ENCODE peak calls at places on chromosome 5, in five cellular contexts. R, X, V, S and O are unnamed samples.

GRCh38 chr5:154896562-154896919 is 38.1 kb downstream of the CNOT8 start:
- DNase-seq in R (no peak), X (no peak), V (no peak), S (no peak), O (no peak)

GRCh38 chr5:179558912-179559279 is 8.5 kb downstream of the RUFY1 start:
- DNase-seq in R (no peak), X (no peak), V (peak; percentile 45), S (peak; percentile 79), O (no peak)

GRCh38 chr5:42374722-42375273 is 48.4 kb upstream of the GHR start:
- DNase-seq in R (no peak), X (no peak), V (no peak), S (no peak), O (no peak)

GRCh38 chr5:4386152-4386551 is 754.0 kb upstream of the ADAMTS16 start:
- DNase-seq in R (no peak), X (no peak), V (no peak), S (no peak), O (no peak)

GRCh38 chr5:146213210-146213838 is 9.9 kb downstream of the RBM27 start:
- DNase-seq in R (no peak), X (peak; percentile 17), V (no peak), S (no peak), O (no peak)

GRCh38 chr5:97422678-97423077 is 239.6 kb upstream of the RIOK2 start:
- DNase-seq in R (no peak), X (no peak), V (no peak), S (no peak), O (no peak)

GRCh38 chr5:111226556-111226955 is 2.4 kb downstream of the CAMK4 start:
- DNase-seq in R (no peak), X (no peak), V (no peak), S (no peak), O (no peak)

GRCh38 chr5:171953860-171954701 is 52.4 kb downstream of the FBXW11 start:
- DNase-seq in R (no peak), X (no peak), V (no peak), S (no peak), O (peak; percentile 30)

GRCh38 chr5:40321514-40321913 is 358.2 kb upstream of the PTGER4 start:
- DNase-seq in R (no peak), X (no peak), V (no peak), S (no peak), O (no peak)

GRCh38 chr5:37615184-37615583 is 224.7 kb downstream of the GDNF start:
- DNase-seq in R (no peak), X (no peak), V (no peak), S (no peak), O (no peak)

GRCh38 chr5:37940931-37941623 is 101.2 kb upstream of the GDNF start:
- DNase-seq in R (no peak), X (no peak), V (peak; percentile 53), S (no peak), O (peak; percentile 79)

GRCh38 chr5:78633710-78634109 is 14.9 kb downstream of the LHFPL2 start:
- DNase-seq in R (no peak), X (no peak), V (no peak), S (no peak), O (no peak)

GRCh38 chr5:94807985-94808384 is 189.5 kb downstream of the SLF1 start:
- DNase-seq in R (no peak), X (no peak), V (no peak), S (no peak), O (no peak)

GRCh38 chr5:14435481-14435880 is 146.1 kb upstream of the OTULINL start:
- DNase-seq in R (no peak), X (no peak), V (no peak), S (no peak), O (no peak)

GRCh38 chr5:132226516-132227234 is 978 bp downstream of the P4HA2 start:
- DNase-seq in R (no peak), X (no peak), V (no peak), S (no peak), O (no peak)

GRCh38 chr5:107783551-107783950 is 112.8 kb upstream of the EFNA5 start:
- DNase-seq in R (no peak), X (no peak), V (no peak), S (no peak), O (no peak)

GRCh38 chr5:160448886-160449285 is 27.2 kb downstream of the PTTG1 start:
- DNase-seq in R (no peak), X (no peak), V (no peak), S (no peak), O (no peak)

GRCh38 chr5:77772729-77773128 is 3.4 kb downstream of the TBCA start:
- DNase-seq in R (no peak), X (no peak), V (no peak), S (no peak), O (no peak)

GRCh38 chr5:410911-411517 is 32.0 kb upstream of the EXOC3 start:
- DNase-seq in R (no peak), X (no peak), V (no peak), S (no peak), O (no peak)

GRCh38 chr5:64873441-64873840 is 104.7 kb downstream of the CWC27 start:
- DNase-seq in R (no peak), X (no peak), V (no peak), S (no peak), O (no peak)

GRCh38 chr5:140294753-140295152 is 8.1 kb downstream of the PFDN1 start:
- DNase-seq in R (no peak), X (no peak), V (no peak), S (no peak), O (no peak)

GRCh38 chr5:96037128-96037527 is 75.5 kb upstream of the ELL2 start:
- DNase-seq in R (no peak), X (no peak), V (no peak), S (no peak), O (no peak)

DNA sequence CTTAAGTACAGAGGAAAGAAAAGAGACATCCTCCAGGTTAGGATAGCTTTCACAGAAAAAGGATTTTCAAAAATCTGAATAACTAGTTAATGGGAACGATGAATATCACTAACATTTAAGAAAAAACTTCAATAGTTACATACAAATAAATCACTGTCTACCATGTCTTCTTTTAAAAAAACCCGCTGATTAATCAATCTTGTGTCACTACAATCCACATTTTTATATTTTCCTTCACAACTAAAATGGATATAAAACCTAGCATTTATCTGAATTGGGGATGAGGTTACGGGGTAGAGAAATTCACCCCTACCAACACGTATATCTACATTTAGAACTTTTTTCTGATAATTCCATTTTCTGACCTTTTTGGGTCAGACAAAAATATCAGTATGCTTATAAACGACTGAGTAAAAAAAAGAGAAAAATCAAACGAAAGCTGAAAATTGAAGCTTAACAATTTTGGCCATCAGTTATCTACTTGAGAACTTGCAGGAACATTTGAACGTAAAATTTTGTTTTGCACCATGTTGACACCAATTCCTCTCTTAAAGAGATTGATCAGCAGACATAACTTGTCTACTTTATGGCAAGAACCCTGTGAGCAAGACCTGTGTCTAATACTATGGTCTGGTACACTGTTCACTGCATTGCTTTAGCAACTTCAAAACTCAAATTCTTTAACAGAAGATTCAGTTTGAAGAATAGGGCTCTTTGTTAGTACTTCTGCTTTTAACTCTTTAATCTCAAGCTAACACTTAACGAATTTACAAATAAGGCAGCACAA is 4.8 kb downstream of the NR3C1 start:
- DNase-seq in R (no peak), X (peak; percentile 37), V (no peak), S (no peak), O (no peak)
- H3K79me2 ChIP-seq in R (peaks cover 22% of the 10 kb centered on the region), X (peaks cover 98% of the 10 kb centered on the region), V (peaks cover 91% of the 10 kb centered on the region), S (no peaks in the 10 kb centered on the region), O (peaks cover 98% of the 10 kb centered on the region)

GRCh38 chr5:112752335-112752734 is 14.7 kb downstream of the APC start:
- DNase-seq in R (no peak), X (no peak), V (no peak), S (no peak), O (no peak)
- H3K79me2 ChIP-seq in R (peaks cover 28% of the 10 kb centered on the region), X (peaks cover 33% of the 10 kb centered on the region), V (no peaks in the 10 kb centered on the region), S (peaks cover 72% of the 10 kb centered on the region), O (peaks cover 4% of the 10 kb centered on the region)

DNA sequence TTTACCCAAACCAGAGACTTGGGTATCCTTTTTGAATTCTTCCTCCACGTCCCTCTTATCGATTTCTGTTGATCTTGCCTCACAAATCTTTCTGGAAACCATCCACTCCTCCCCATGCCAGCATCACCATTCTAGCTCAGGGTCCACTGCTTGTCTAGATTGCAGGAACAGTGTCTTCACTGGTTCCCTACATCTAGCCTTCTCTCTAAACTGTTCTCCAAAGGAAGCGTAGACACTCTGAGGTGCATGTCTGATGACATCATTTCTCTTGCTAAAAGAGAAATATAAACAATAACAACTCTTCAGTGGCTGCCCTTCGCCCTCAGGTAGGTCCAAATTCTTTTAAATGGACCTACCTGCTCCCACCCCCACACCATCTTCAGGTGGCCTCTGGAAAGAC is 200.1 kb downstream of the DCP2 start:
- DNase-seq in R (no peak), X (no peak), V (no peak), S (no peak), O (no peak)
- H3K79me2 ChIP-seq in R (no peaks in the 10 kb centered on the region), X (no peaks in the 10 kb centered on the region), V (no peaks in the 10 kb centered on the region), S (no peaks in the 10 kb centered on the region), O (peaks cover 32% of the 10 kb centered on the region)

GRCh38 chr5:119275146-119275872 is 80.5 kb upstream of the TNFAIP8 start:
- DNase-seq in R (no peak), X (no peak), V (no peak), S (no peak), O (peak; percentile 62)

GRCh38 chr5:119274024-119274766 is 81.6 kb upstream of the TNFAIP8 start:
- DNase-seq in R (no peak), X (peak; percentile 30), V (peak; percentile 70), S (no peak), O (peak; percentile 81)

GRCh38 chr5:119274767-119275130 is 81.1 kb upstream of the TNFAIP8 start:
- DNase-seq in R (no peak), X (peak; percentile 58), V (no peak), S (no peak), O (peak; percentile 64)

GRCh38 chr5:119276976-119277375 is 78.8 kb upstream of the TNFAIP8 start:
- DNase-seq in R (no peak), X (peak; percentile 35), V (no peak), S (no peak), O (no peak)

GRCh38 chr5:119275873-119276214 is 80.0 kb upstream of the TNFAIP8 start:
- DNase-seq in R (no peak), X (peak; percentile 95), V (no peak), S (no peak), O (no peak)
- H3K79me2 ChIP-seq in R (peaks cover 11% of the 10 kb centered on the region), X (peaks cover 72% of the 10 kb centered on the region), V (peaks cover 13% of the 10 kb centered on the region), S (peaks cover 23% of the 10 kb centered on the region), O (peaks cover 6% of the 10 kb centered on the region)

DNA sequence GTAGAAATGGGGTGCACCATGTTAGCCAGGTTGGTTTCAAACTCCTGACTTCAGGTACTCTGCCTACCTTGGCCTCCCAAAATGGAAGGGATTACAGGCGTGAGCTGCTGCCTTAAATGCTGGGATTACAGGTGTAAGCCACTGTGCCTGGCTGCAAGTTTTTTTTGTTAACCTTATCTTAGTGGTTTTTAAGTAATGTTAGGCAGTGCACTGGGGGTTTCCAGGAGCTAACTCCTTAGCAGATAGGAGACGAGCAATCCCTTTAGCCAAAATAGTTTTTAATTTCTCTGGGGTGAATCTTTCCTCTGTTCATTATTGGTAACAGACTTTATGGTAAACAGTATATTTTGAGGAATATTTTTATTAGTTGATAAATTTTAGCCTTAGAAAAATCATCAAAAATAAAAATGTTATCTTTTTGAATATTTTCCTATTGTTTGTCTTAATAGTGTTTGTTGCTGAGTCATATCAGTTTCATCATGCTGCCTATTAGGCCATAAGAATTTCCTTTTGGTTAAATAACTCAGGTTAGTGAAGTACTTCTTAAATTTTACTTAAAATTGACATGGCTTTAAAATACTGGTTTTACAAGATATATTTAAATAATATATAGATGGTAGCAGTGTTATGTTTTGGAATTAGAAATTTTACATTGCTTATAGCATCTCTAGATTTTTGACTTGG is 37.9 kb downstream of the LMNB1 start:
- DNase-seq in R (no peak), X (no peak), V (no peak), S (no peak), O (no peak)
- H3K79me2 ChIP-seq in R (peaks cover 25% of the 10 kb centered on the region), X (peaks cover 77% of the 10 kb centered on the region), V (peaks cover 4% of the 10 kb centered on the region), S (peaks cover 88% of the 10 kb centered on the region), O (no peaks in the 10 kb centered on the region)

GRCh38 chr5:125719681-125720676 is 703.2 kb upstream of the GRAMD2B start:
- DNase-seq in R (no peak), X (no peak), V (no peak), S (peak; percentile 80), O (no peak)
- H3K79me2 ChIP-seq in R (no peaks in the 10 kb centered on the region), X (no peaks in the 10 kb centered on the region), V (no peaks in the 10 kb centered on the region), S (no peaks in the 10 kb centered on the region), O (no peaks in the 10 kb centered on the region)